ENCODE peak calls at places on chromosome 20, in six cellular contexts. One of them, this sample, is unnamed.
A peak's percentile ranks its signal among the peaks of the same experiment; 100 is the strongest.

GRCh38 chr20:58712823-58713731 is 20.5 kb downstream of the NPEPL1 start:
- DNase-seq in endothelial cell of umbilical vein: no peak
- DNase-seq in esophagus muscularis mucosa: peak; percentile 80
- DNase-seq in Panc1: no peak
- DNase-seq in GM23338: no peak
- DNase-seq in HCT116: no peak
- DNase-seq in this sample: no peak

GRCh38 chr20:11810316-11811130 is 107.2 kb upstream of the BTBD3 start:
- DNase-seq in endothelial cell of umbilical vein: no peak
- DNase-seq in esophagus muscularis mucosa: no peak
- DNase-seq in Panc1: no peak
- DNase-seq in GM23338: no peak
- DNase-seq in HCT116: no peak
- DNase-seq in this sample: no peak

GRCh38 chr20:59575653-59576052 is 28.7 kb upstream of the PHACTR3 start:
- DNase-seq in endothelial cell of umbilical vein: no peak
- DNase-seq in esophagus muscularis mucosa: no peak
- DNase-seq in Panc1: no peak
- DNase-seq in GM23338: no peak
- DNase-seq in HCT116: no peak
- DNase-seq in this sample: no peak

GRCh38 chr20:18995455-18995854 is 181.9 kb downstream of the SCP2D1 start:
- DNase-seq in endothelial cell of umbilical vein: no peak
- DNase-seq in esophagus muscularis mucosa: no peak
- DNase-seq in Panc1: no peak
- DNase-seq in GM23338: no peak
- DNase-seq in HCT116: no peak
- DNase-seq in this sample: no peak

GRCh38 chr20:39775110-39775509 is 813.0 kb downstream of the DHX35 start:
- DNase-seq in endothelial cell of umbilical vein: peak; percentile 62
- DNase-seq in esophagus muscularis mucosa: no peak
- DNase-seq in Panc1: no peak
- DNase-seq in GM23338: no peak
- DNase-seq in HCT116: no peak
- DNase-seq in this sample: no peak

GRCh38 chr20:62620624-62621023 is 21.7 kb upstream of the SLCO4A1 start:
- DNase-seq in endothelial cell of umbilical vein: no peak
- DNase-seq in esophagus muscularis mucosa: no peak
- DNase-seq in Panc1: no peak
- DNase-seq in GM23338: no peak
- DNase-seq in HCT116: no peak
- DNase-seq in this sample: no peak

GRCh38 chr20:415820-416322 is 7.8 kb downstream of the RBCK1 start:
- DNase-seq in endothelial cell of umbilical vein: no peak
- DNase-seq in esophagus muscularis mucosa: no peak
- DNase-seq in Panc1: no peak
- DNase-seq in GM23338: no peak
- DNase-seq in HCT116: no peak
- DNase-seq in this sample: peak; percentile 46

GRCh38 chr20:9300080-9300479 is 214.3 kb upstream of the LAMP5 start:
- DNase-seq in endothelial cell of umbilical vein: no peak
- DNase-seq in esophagus muscularis mucosa: no peak
- DNase-seq in Panc1: no peak
- DNase-seq in GM23338: no peak
- DNase-seq in HCT116: no peak
- DNase-seq in this sample: no peak

GRCh38 chr20:64164123-64164836 is at the start of gene MYT1:
- DNase-seq in endothelial cell of umbilical vein: no peak
- DNase-seq in esophagus muscularis mucosa: no peak
- DNase-seq in Panc1: no peak
- DNase-seq in GM23338: no peak
- DNase-seq in HCT116: no peak
- DNase-seq in this sample: no peak

GRCh38 chr20:62985089-62985778 is 21.5 kb downstream of the BHLHE23 start:
- DNase-seq in endothelial cell of umbilical vein: no peak
- DNase-seq in esophagus muscularis mucosa: no peak
- DNase-seq in Panc1: no peak
- DNase-seq in GM23338: no peak
- DNase-seq in HCT116: no peak
- DNase-seq in this sample: no peak

GRCh38 chr20:13007596-13007995 is 1.2 kb upstream of the SPTLC3 start:
- DNase-seq in endothelial cell of umbilical vein: no peak
- DNase-seq in esophagus muscularis mucosa: no peak
- DNase-seq in Panc1: no peak
- DNase-seq in GM23338: no peak
- DNase-seq in HCT116: no peak
- DNase-seq in this sample: no peak

GRCh38 chr20:1803216-1804128 is 91.7 kb upstream of the SIRPA start:
- DNase-seq in endothelial cell of umbilical vein: peak; percentile 72
- DNase-seq in esophagus muscularis mucosa: no peak
- DNase-seq in Panc1: no peak
- DNase-seq in GM23338: peak; percentile 93
- DNase-seq in HCT116: no peak
- DNase-seq in this sample: peak; percentile 95

GRCh38 chr20:48698507-48699267 is 129.1 kb downstream of the PREX1 start:
- DNase-seq in endothelial cell of umbilical vein: no peak
- DNase-seq in esophagus muscularis mucosa: no peak
- DNase-seq in Panc1: no peak
- DNase-seq in GM23338: peak; percentile 66
- DNase-seq in HCT116: no peak
- DNase-seq in this sample: no peak

GRCh38 chr20:64188682-64189529 is 24.7 kb downstream of the MYT1 start:
- DNase-seq in endothelial cell of umbilical vein: peak; percentile 84
- DNase-seq in esophagus muscularis mucosa: no peak
- DNase-seq in Panc1: no peak
- DNase-seq in GM23338: peak; percentile 96
- DNase-seq in HCT116: peak; percentile 2
- DNase-seq in this sample: no peak

GRCh38 chr20:58446938-58447265 is 57.9 kb downstream of the VAPB start:
- DNase-seq in endothelial cell of umbilical vein: no peak
- DNase-seq in esophagus muscularis mucosa: no peak
- DNase-seq in Panc1: no peak
- DNase-seq in GM23338: no peak
- DNase-seq in HCT116: no peak
- DNase-seq in this sample: no peak

GRCh38 chr20:41005361-41005729 is 23.3 kb upstream of the TOP1 start:
- DNase-seq in endothelial cell of umbilical vein: peak; percentile 98
- DNase-seq in esophagus muscularis mucosa: peak; percentile 97
- DNase-seq in Panc1: no peak
- DNase-seq in GM23338: no peak
- DNase-seq in HCT116: peak; percentile 74
- DNase-seq in this sample: no peak

GRCh38 chr20:5652626-5653573 is 97.3 kb upstream of the SHLD1 start:
- DNase-seq in endothelial cell of umbilical vein: no peak
- DNase-seq in esophagus muscularis mucosa: no peak
- DNase-seq in Panc1: no peak
- DNase-seq in GM23338: no peak
- DNase-seq in HCT116: no peak
- DNase-seq in this sample: peak; percentile 46

GRCh38 chr20:8540466-8540865 is 408.4 kb downstream of the PLCB1 start:
- DNase-seq in endothelial cell of umbilical vein: no peak
- DNase-seq in esophagus muscularis mucosa: no peak
- DNase-seq in Panc1: no peak
- DNase-seq in GM23338: no peak
- DNase-seq in HCT116: no peak
- DNase-seq in this sample: no peak

GRCh38 chr20:53370345-53370961 is 223.2 kb downstream of the ZNF217 start:
- DNase-seq in endothelial cell of umbilical vein: no peak
- DNase-seq in esophagus muscularis mucosa: no peak
- DNase-seq in Panc1: no peak
- DNase-seq in GM23338: no peak
- DNase-seq in HCT116: no peak
- DNase-seq in this sample: no peak

GRCh38 chr20:22471156-22471836 is 113.1 kb downstream of the FOXA2 start:
- DNase-seq in endothelial cell of umbilical vein: no peak
- DNase-seq in esophagus muscularis mucosa: no peak
- DNase-seq in Panc1: no peak
- DNase-seq in GM23338: no peak
- DNase-seq in HCT116: no peak
- DNase-seq in this sample: no peak

DNA sequence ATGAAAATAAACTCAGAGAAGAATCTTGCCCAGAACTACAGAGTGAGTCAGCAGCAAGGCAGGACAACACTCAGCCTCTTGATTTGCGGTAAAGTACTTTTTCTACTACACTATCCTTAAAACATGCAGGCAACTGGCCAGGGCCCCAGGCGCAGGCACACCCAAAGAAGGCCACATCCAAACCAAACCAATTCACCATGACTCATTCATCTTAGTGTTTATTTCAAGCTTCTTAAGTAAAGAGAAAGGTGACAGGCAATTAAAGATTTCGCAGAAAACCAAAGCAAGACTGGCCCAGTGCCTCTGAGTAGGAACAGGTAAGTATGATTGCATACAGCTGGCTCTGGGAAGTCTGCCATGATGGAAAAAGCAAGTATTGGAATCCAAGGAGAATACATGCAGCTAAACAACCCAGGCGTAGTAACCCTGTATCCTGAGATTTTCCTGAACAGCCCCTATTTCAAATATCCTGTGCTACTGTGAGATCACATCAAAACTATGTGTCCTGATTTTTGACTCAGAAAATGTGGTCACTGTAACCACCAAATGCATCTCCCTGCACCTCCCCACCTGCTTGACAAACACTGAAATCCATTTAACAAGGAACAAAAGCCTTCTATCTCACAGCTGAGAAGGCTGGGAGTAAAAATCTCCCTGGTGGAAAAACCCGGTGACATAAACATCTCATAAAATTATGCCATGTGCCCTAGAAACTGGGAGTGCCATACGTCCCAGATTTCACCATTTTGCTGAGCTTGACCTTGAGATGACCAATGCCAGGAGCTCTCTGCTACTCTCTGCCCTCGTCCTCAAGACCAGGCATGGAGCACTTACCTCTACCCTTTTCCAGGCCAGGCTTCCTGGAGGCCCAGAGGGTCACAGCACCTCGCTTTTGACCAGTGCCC is 12.4 kb downstream of the WFDC3 start:
- DNase-seq in endothelial cell of umbilical vein: peak; percentile 94
- DNase-seq in esophagus muscularis mucosa: peak; percentile 98
- DNase-seq in Panc1: peak; percentile 99
- DNase-seq in GM23338: no peak
- DNase-seq in HCT116: peak; percentile 98
- DNase-seq in this sample: no peak
- TF ChIP-seq POLR2AphosphoS5 in endothelial cell of umbilical vein: peak; percentile 52
- TF ChIP-seq POLR2AphosphoS5 in esophagus muscularis mucosa: peak; percentile 90
- TF ChIP-seq POLR2AphosphoS5 in Panc1: peak; percentile 89
- TF ChIP-seq POLR2AphosphoS5 in GM23338: no peak
- TF ChIP-seq POLR2AphosphoS5 in HCT116: no peak
- TF ChIP-seq POLR2AphosphoS5 in this sample: no peak

GRCh38 chr20:24612799-24613775 is 143.7 kb downstream of the SYNDIG1 start:
- DNase-seq in endothelial cell of umbilical vein: no peak
- DNase-seq in esophagus muscularis mucosa: peak; percentile 84
- DNase-seq in Panc1: no peak
- DNase-seq in GM23338: no peak
- DNase-seq in HCT116: no peak
- DNase-seq in this sample: no peak

GRCh38 chr20:24611360-24612140 is 142.1 kb downstream of the SYNDIG1 start:
- DNase-seq in endothelial cell of umbilical vein: no peak
- DNase-seq in esophagus muscularis mucosa: peak; percentile 82
- DNase-seq in Panc1: no peak
- DNase-seq in GM23338: no peak
- DNase-seq in HCT116: no peak
- DNase-seq in this sample: no peak

GRCh38 chr20:24609757-24610156 is 140.3 kb downstream of the SYNDIG1 start:
- DNase-seq in endothelial cell of umbilical vein: no peak
- DNase-seq in esophagus muscularis mucosa: peak; percentile 45
- DNase-seq in Panc1: no peak
- DNase-seq in GM23338: no peak
- DNase-seq in HCT116: no peak
- DNase-seq in this sample: no peak

GRCh38 chr20:24608926-24609667 is 139.7 kb downstream of the SYNDIG1 start:
- DNase-seq in endothelial cell of umbilical vein: no peak
- DNase-seq in esophagus muscularis mucosa: no peak
- DNase-seq in Panc1: no peak
- DNase-seq in GM23338: no peak
- DNase-seq in HCT116: no peak
- DNase-seq in this sample: no peak

GRCh38 chr20:24610341-24611115 is 141.1 kb downstream of the SYNDIG1 start:
- DNase-seq in endothelial cell of umbilical vein: no peak
- DNase-seq in esophagus muscularis mucosa: peak; percentile 90
- DNase-seq in Panc1: no peak
- DNase-seq in GM23338: peak; percentile 24
- DNase-seq in HCT116: no peak
- DNase-seq in this sample: no peak
- H3K27ac ChIP-seq in endothelial cell of umbilical vein: no peak overlapping the region
- H3K27ac ChIP-seq in esophagus muscularis mucosa: no peak overlapping the region
- H3K27ac ChIP-seq in Panc1: no peak overlapping the region
- H3K27ac ChIP-seq in GM23338: no peak overlapping the region
- H3K27ac ChIP-seq in HCT116: no peak overlapping the region
- H3K27ac ChIP-seq in this sample: no peak overlapping the region

GRCh38 chr20:37492096-37492625 is 28.9 kb upstream of the NNAT start:
- DNase-seq in endothelial cell of umbilical vein: no peak
- DNase-seq in esophagus muscularis mucosa: no peak
- DNase-seq in Panc1: no peak
- DNase-seq in GM23338: no peak
- DNase-seq in HCT116: no peak
- DNase-seq in this sample: no peak

GRCh38 chr20:37498066-37498702 is 22.9 kb upstream of the NNAT start:
- DNase-seq in endothelial cell of umbilical vein: no peak
- DNase-seq in esophagus muscularis mucosa: no peak
- DNase-seq in Panc1: no peak
- DNase-seq in GM23338: no peak
- DNase-seq in HCT116: no peak
- DNase-seq in this sample: no peak

GRCh38 chr20:37494301-37494700 is 26.7 kb upstream of the NNAT start:
- DNase-seq in endothelial cell of umbilical vein: no peak
- DNase-seq in esophagus muscularis mucosa: no peak
- DNase-seq in Panc1: no peak
- DNase-seq in GM23338: no peak
- DNase-seq in HCT116: no peak
- DNase-seq in this sample: no peak

GRCh38 chr20:37492945-37493344 is 28.1 kb upstream of the NNAT start:
- DNase-seq in endothelial cell of umbilical vein: no peak
- DNase-seq in esophagus muscularis mucosa: no peak
- DNase-seq in Panc1: no peak
- DNase-seq in GM23338: no peak
- DNase-seq in HCT116: no peak
- DNase-seq in this sample: no peak

DNA sequence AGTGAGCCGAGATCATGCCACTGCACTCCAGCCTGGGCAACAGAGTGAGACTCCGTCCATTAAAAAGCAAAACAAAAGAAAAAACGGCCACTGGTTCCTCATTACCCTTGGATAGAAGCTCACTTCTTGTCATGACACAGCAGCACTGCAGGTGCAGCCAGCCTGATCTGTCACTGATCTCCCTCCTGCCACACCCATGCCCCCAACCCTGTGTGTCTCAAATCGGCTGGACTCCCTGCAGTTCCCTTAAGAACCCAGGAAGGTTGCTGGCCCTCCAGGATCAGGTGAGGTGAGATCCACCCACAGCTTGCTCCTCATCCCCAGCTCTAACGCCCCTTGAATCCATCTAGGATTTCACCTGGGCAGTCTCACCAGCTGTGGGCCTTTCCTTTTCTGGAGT is 26.3 kb upstream of the NNAT start:
- DNase-seq in endothelial cell of umbilical vein: no peak
- DNase-seq in esophagus muscularis mucosa: no peak
- DNase-seq in Panc1: no peak
- DNase-seq in GM23338: no peak
- DNase-seq in HCT116: no peak
- DNase-seq in this sample: no peak
- TF ChIP-seq POLR2AphosphoS5 in endothelial cell of umbilical vein: no peak
- TF ChIP-seq POLR2AphosphoS5 in esophagus muscularis mucosa: no peak
- TF ChIP-seq POLR2AphosphoS5 in Panc1: no peak
- TF ChIP-seq POLR2AphosphoS5 in GM23338: no peak
- TF ChIP-seq POLR2AphosphoS5 in HCT116: no peak
- TF ChIP-seq POLR2AphosphoS5 in this sample: no peak

GRCh38 chr20:17835941-17836861 is 132.4 kb downstream of the SNX5 start:
- DNase-seq in endothelial cell of umbilical vein: peak; percentile 29
- DNase-seq in esophagus muscularis mucosa: no peak
- DNase-seq in Panc1: no peak
- DNase-seq in GM23338: no peak
- DNase-seq in HCT116: no peak
- DNase-seq in this sample: no peak
- H3K27ac ChIP-seq in endothelial cell of umbilical vein: no peak overlapping the region
- H3K27ac ChIP-seq in esophagus muscularis mucosa: peak overlapping the region; percentile 73
- H3K27ac ChIP-seq in Panc1: peak overlapping the region; percentile 70
- H3K27ac ChIP-seq in GM23338: no peak overlapping the region
- H3K27ac ChIP-seq in HCT116: peak overlapping the region; percentile 49
- H3K27ac ChIP-seq in this sample: no peak overlapping the region

This sample was measured in HL-60.